ENCODE peak calls at places on chromosomes 16 and 17, in five cellular contexts. One of them, this sample, is unnamed.
A peak's percentile ranks its signal among the peaks of the same experiment; 100 is the strongest.

GRCh38 chr17:8393470-8394231 is 4.0 kb downstream of the RNF222 start:
- DNase-seq in HepG2: no peak
- DNase-seq in IMR-90: peak; percentile 21
- DNase-seq in A549: no peak
- DNase-seq in K562: no peak
- DNase-seq in this sample: no peak

GRCh38 chr17:76075364-76076099 is 951 bp downstream of the GALR2 start:
- DNase-seq in A549: peak; percentile 57
- DNase-seq in HepG2: no peak
- DNase-seq in K562: no peak
- DNase-seq in IMR-90: no peak
- DNase-seq in this sample: no peak

GRCh38 chr17:69524854-69525253 is 110.4 kb downstream of the MAP2K6 start:
- DNase-seq in HepG2: no peak
- DNase-seq in A549: no peak
- DNase-seq in K562: no peak
- DNase-seq in IMR-90: no peak
- DNase-seq in this sample: no peak

GRCh38 chr17:56699186-56699895 is 105.8 kb downstream of the NOG start:
- DNase-seq in K562: no peak
- DNase-seq in HepG2: no peak
- DNase-seq in A549: peak; percentile 99
- DNase-seq in IMR-90: peak; percentile 99
- DNase-seq in this sample: peak; percentile 20

GRCh38 chr17:72308744-72309395 is 188.1 kb downstream of the SOX9 start:
- DNase-seq in A549: no peak
- DNase-seq in K562: no peak
- DNase-seq in IMR-90: peak; percentile 25
- DNase-seq in HepG2: no peak
- DNase-seq in this sample: no peak

GRCh38 chr16:19389246-19389645 is 28.4 kb upstream of the TMC5 start:
- DNase-seq in K562: peak; percentile 61
- DNase-seq in A549: peak; percentile 43
- DNase-seq in HepG2: peak; percentile 74
- DNase-seq in IMR-90: no peak
- DNase-seq in this sample: peak; percentile 35

GRCh38 chr17:30221346-30221745 is 14.2 kb downstream of the SLC6A4 start:
- DNase-seq in A549: no peak
- DNase-seq in IMR-90: no peak
- DNase-seq in HepG2: no peak
- DNase-seq in K562: no peak
- DNase-seq in this sample: no peak

GRCh38 chr16:67456383-67457140 is 24.4 kb downstream of the ATP6V0D1 start:
- DNase-seq in HepG2: no peak
- DNase-seq in A549: peak; percentile 58
- DNase-seq in K562: peak; percentile 38
- DNase-seq in IMR-90: peak; percentile 36
- DNase-seq in this sample: no peak

GRCh38 chr17:5097101-5097834 is 14.4 kb downstream of the ZNF232 start:
- DNase-seq in K562: no peak
- DNase-seq in HepG2: no peak
- DNase-seq in A549: no peak
- DNase-seq in IMR-90: no peak
- DNase-seq in this sample: no peak

GRCh38 chr16:28537964-28538732 is 626 bp downstream of the NUPR1 start:
- DNase-seq in K562: no peak
- DNase-seq in HepG2: no peak
- DNase-seq in A549: no peak
- DNase-seq in IMR-90: no peak
- DNase-seq in this sample: no peak

GRCh38 chr17:63447688-63448005 is 1.5 kb upstream of the CYB561 start:
- DNase-seq in K562: peak; percentile 50
- DNase-seq in IMR-90: no peak
- DNase-seq in A549: no peak
- DNase-seq in HepG2: no peak
- DNase-seq in this sample: no peak

GRCh38 chr17:289409-289808 is 63.2 kb downstream of the RPH3AL start:
- DNase-seq in HepG2: no peak
- DNase-seq in K562: no peak
- DNase-seq in IMR-90: no peak
- DNase-seq in A549: no peak
- DNase-seq in this sample: no peak

GRCh38 chr16:55663225-55663624 is 7.4 kb downstream of the SLC6A2 start:
- DNase-seq in A549: no peak
- DNase-seq in HepG2: no peak
- DNase-seq in IMR-90: no peak
- DNase-seq in K562: no peak
- DNase-seq in this sample: no peak

GRCh38 chr16:19291459-19291858 is 5.9 kb downstream of the CLEC19A start:
- DNase-seq in IMR-90: no peak
- DNase-seq in HepG2: no peak
- DNase-seq in A549: no peak
- DNase-seq in K562: no peak
- DNase-seq in this sample: no peak

GRCh38 chr16:48444574-48444973 is 59.4 kb upstream of the SIAH1 start:
- DNase-seq in IMR-90: peak; percentile 94
- DNase-seq in HepG2: no peak
- DNase-seq in K562: no peak
- DNase-seq in A549: peak; percentile 73
- DNase-seq in this sample: no peak

GRCh38 chr17:7014995-7015586 is 2.7 kb downstream of the RNASEK start:
- DNase-seq in K562: no peak
- DNase-seq in HepG2: no peak
- DNase-seq in A549: no peak
- DNase-seq in IMR-90: peak; percentile 66
- DNase-seq in this sample: no peak

GRCh38 chr16:48462146-48462740 is 77.0 kb upstream of the SIAH1 start:
- DNase-seq in HepG2: no peak
- DNase-seq in K562: no peak
- DNase-seq in A549: peak; percentile 25
- DNase-seq in IMR-90: no peak
- DNase-seq in this sample: no peak

GRCh38 chr17:42521666-42522262 is 14.3 kb upstream of the NAGLU start:
- DNase-seq in K562: peak; percentile 12
- DNase-seq in A549: no peak
- DNase-seq in HepG2: no peak
- DNase-seq in IMR-90: no peak
- DNase-seq in this sample: no peak

GRCh38 chr16:19844945-19845641 is 39.6 kb downstream of the GPRC5B start:
- DNase-seq in HepG2: no peak
- DNase-seq in IMR-90: peak; percentile 92
- DNase-seq in K562: no peak
- DNase-seq in A549: peak; percentile 50
- DNase-seq in this sample: no peak

GRCh38 chr17:64183815-64184397 is 54.0 kb upstream of the ERN1 start:
- DNase-seq in IMR-90: peak; percentile 77
- DNase-seq in K562: no peak
- DNase-seq in A549: no peak
- DNase-seq in HepG2: no peak
- DNase-seq in this sample: no peak

GRCh38 chr16:85413713-85414663 is 199.1 kb upstream of the GSE1 start:
- DNase-seq in K562: no peak
- DNase-seq in IMR-90: no peak
- DNase-seq in A549: no peak
- DNase-seq in HepG2: no peak
- DNase-seq in this sample: no peak

GRCh38 chr17:8975091-8975707 is 9.7 kb upstream of the PIK3R5 start:
- DNase-seq in K562: no peak
- DNase-seq in A549: no peak
- DNase-seq in IMR-90: no peak
- DNase-seq in HepG2: peak; percentile 10
- DNase-seq in this sample: no peak

DNA sequence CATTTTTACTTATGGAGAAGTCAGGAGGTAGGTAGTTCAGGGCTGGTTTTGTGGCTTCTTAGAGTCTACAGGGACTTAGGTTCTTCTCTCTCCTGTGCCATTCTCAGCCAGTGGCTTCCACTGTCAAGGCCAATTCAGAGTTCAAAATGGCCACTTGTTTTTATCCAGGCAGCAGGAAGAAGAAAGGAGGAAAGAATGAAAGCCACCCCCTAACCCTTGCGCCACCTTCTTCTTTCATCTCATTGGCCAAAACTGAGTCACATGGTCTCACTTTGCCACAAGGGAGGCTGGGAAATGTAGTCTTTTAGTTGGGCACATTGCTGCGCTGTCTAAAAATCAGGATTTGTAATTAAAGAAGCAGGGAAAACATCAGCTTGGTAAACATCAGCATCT is 60.8 kb upstream of the MED9 start:
- DNase-seq in K562: peak; percentile 85
- DNase-seq in IMR-90: peak; percentile 83
- DNase-seq in A549: peak; percentile 86
- DNase-seq in HepG2: peak; percentile 91
- DNase-seq in this sample: peak; percentile 52
- TF ChIP-seq BHLHE40 in K562: no peak
- TF ChIP-seq BHLHE40 in IMR-90: no peak
- TF ChIP-seq BHLHE40 in A549: no peak
- TF ChIP-seq BHLHE40 in HepG2: no peak
- TF ChIP-seq BHLHE40 in this sample: no peak

DNA sequence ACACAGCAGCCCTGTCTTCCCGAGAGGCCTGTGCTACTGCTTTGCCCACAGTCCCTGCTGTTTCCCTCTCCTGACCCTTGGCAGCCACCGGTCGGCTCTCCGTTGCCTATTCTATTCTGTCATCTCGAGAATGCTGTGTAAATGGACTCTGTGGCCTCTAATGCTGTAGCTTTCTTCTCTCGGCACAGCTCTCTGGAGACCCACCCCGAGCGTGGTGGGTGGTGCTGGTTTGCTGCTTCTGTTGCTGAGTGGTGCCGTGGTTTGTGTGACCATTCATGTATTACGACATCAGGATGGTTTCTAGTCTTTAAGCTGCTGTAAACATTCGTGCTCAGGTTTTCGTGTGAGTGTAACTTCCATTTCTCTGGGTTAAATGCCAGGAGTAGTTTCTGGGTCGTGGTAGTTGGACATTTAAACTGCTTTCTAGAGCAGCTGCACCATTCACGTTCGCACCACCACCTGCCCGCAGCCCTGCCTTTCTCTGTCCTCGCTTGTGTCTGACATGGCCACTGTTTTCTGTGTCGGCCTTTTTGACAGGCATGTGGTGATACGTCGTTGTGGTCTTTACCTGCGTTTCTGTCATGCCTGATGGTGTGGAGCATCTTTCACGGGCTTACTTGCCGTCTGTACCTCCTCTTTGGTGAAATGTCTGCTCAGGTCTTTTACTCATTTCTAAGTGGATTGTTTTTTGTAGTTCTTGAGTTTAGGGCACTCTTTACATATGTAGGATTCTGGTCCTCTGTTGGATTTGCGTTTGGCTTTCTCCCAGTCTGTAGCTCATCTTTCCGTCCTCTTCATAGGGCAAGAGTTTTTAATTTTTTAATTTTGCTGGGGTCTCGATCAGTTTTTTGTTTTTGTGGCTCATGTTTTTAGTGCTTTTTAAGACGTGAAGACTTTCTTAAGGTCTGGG is 47.7 kb upstream of the ZNF750 start:
- DNase-seq in A549: no peak
- DNase-seq in IMR-90: peak; percentile 46
- DNase-seq in HepG2: peak; percentile 83
- DNase-seq in K562: no peak
- DNase-seq in this sample: no peak
- TF ChIP-seq BHLHE40 in A549: no peak
- TF ChIP-seq BHLHE40 in IMR-90: no peak
- TF ChIP-seq BHLHE40 in HepG2: no peak
- TF ChIP-seq BHLHE40 in K562: no peak
- TF ChIP-seq BHLHE40 in this sample: no peak

DNA sequence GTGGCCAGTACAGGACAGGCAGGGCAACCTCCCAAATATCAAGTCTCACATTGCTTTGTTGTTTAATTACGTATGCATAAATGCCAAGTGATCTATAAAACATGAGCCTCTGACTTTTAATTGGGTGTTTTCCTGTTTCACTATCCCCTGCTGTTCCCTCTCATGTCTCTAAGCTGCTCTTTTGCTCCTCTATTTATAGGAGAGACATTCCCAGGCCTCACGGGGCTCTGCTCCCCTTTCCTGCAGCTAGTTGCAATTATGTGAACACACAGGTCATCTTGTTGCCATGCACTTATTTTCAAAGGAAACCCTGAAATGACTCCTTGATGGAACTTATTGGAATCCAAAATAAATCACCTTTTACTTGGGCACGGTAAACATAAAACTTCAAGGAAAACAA is 1173.6 kb upstream of the GOT2 start:
- DNase-seq in A549: no peak
- DNase-seq in K562: no peak
- DNase-seq in IMR-90: no peak
- DNase-seq in HepG2: no peak
- DNase-seq in this sample: no peak
- TF ChIP-seq BHLHE40 in A549: no peak
- TF ChIP-seq BHLHE40 in K562: no peak
- TF ChIP-seq BHLHE40 in IMR-90: no peak
- TF ChIP-seq BHLHE40 in HepG2: no peak
- TF ChIP-seq BHLHE40 in this sample: no peak

DNA sequence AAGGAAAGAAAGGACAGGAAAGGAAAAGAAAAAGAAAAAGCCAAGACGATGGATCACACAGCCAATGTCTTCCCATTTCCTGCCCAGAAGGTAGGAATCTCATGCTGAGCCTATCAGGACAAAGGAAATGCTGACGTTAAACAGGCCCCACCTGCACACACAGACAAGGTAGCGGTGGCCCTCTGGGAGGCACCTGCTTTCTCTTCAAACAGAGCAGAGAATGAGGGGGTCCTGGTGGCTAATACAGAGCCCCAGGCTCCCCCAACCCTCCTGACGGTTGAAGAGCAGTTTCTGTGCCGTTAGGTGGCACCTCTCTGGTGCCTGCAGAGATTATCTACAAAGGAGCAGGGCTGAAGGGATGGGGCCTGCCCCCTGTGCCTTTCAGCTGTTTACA is 56.5 kb downstream of the ARHGAP27 start:
- DNase-seq in HepG2: no peak
- DNase-seq in A549: no peak
- DNase-seq in K562: no peak
- DNase-seq in IMR-90: no peak
- DNase-seq in this sample: no peak
- TF ChIP-seq BHLHE40 in HepG2: no peak
- TF ChIP-seq BHLHE40 in A549: no peak
- TF ChIP-seq BHLHE40 in K562: no peak
- TF ChIP-seq BHLHE40 in IMR-90: no peak
- TF ChIP-seq BHLHE40 in this sample: no peak

GRCh38 chr17:29079887-29080286 is 36.9 kb downstream of the PIPOX start:
- DNase-seq in IMR-90: no peak
- DNase-seq in HepG2: no peak
- DNase-seq in K562: no peak
- DNase-seq in A549: no peak
- DNase-seq in this sample: no peak

GRCh38 chr17:29080323-29080722 is 37.4 kb downstream of the PIPOX start:
- DNase-seq in IMR-90: no peak
- DNase-seq in A549: no peak
- DNase-seq in HepG2: no peak
- DNase-seq in K562: no peak
- DNase-seq in this sample: no peak

GRCh38 chr17:29078183-29079045 is 35.5 kb downstream of the PIPOX start:
- DNase-seq in HepG2: no peak
- DNase-seq in A549: no peak
- DNase-seq in IMR-90: peak; percentile 15
- DNase-seq in K562: no peak
- DNase-seq in this sample: no peak

GRCh38 chr17:29077320-29077719 is 34.4 kb downstream of the PIPOX start:
- DNase-seq in K562: no peak
- DNase-seq in HepG2: no peak
- DNase-seq in A549: no peak
- DNase-seq in IMR-90: no peak
- DNase-seq in this sample: no peak

GRCh38 chr17:29079433-29079832 is 36.5 kb downstream of the PIPOX start:
- DNase-seq in A549: no peak
- DNase-seq in IMR-90: no peak
- DNase-seq in K562: no peak
- DNase-seq in HepG2: no peak
- DNase-seq in this sample: no peak
- TF ChIP-seq BHLHE40 in A549: no peak
- TF ChIP-seq BHLHE40 in IMR-90: no peak
- TF ChIP-seq BHLHE40 in K562: no peak
- TF ChIP-seq BHLHE40 in HepG2: no peak
- TF ChIP-seq BHLHE40 in this sample: no peak

This sample was measured in HEK293T.